ENCODE peak calls at places on chromosomes 13 and 19, in five cellular contexts. U is fibroblast of the aortic adventitia, C is astrocyte of the spinal cord, R is adrenal gland, N is WTC11. D is an unnamed sample.
A peak's percentile ranks its signal among the peaks of the same experiment; 100 is the strongest.

GRCh38 chr19:12949363-12950284 is 4.0 kb downstream of the RAD23A start:
- DNase-seq in C (no peak), N (no peak), U (no peak), R (no peak), D (no peak)

GRCh38 chr19:49635530-49636229 is 4.3 kb downstream of the RRAS start:
- DNase-seq in C (no peak), N (no peak), R (no peak), U (no peak), D (no peak)

GRCh38 chr13:113058129-113058987 is 47.2 kb upstream of the F7 start:
- DNase-seq in R (no peak), U (no peak), N (no peak), C (no peak), D (peak; percentile 41)

GRCh38 chr13:105432408-105432807 is 1103.1 kb downstream of the EFNB2 start:
- DNase-seq in C (peak; percentile 12), N (no peak), R (no peak), U (no peak), D (no peak)

GRCh38 chr13:77239312-77239711 is 87.6 kb downstream of the MYCBP2 start:
- DNase-seq in U (no peak), C (peak; percentile 4), N (no peak), R (no peak), D (no peak)

GRCh38 chr13:40780822-40781401 is 8.5 kb upstream of the SLC25A15 start:
- DNase-seq in U (no peak), N (no peak), R (no peak), C (peak; percentile 57), D (no peak)

GRCh38 chr13:109665781-109666249 is 120.6 kb downstream of the IRS2 start:
- DNase-seq in N (no peak), R (no peak), C (no peak), U (no peak), D (no peak)

GRCh38 chr19:7869453-7869909 is 4.7 kb downstream of the PRR36 start:
- DNase-seq in N (peak; percentile 85), C (no peak), U (peak; percentile 25), R (peak; percentile 74), D (peak; percentile 94)

GRCh38 chr19:7007859-7008258 is 13.4 kb downstream of the MBD3L2B start:
- DNase-seq in U (no peak), C (no peak), N (no peak), R (no peak), D (no peak)

DNA sequence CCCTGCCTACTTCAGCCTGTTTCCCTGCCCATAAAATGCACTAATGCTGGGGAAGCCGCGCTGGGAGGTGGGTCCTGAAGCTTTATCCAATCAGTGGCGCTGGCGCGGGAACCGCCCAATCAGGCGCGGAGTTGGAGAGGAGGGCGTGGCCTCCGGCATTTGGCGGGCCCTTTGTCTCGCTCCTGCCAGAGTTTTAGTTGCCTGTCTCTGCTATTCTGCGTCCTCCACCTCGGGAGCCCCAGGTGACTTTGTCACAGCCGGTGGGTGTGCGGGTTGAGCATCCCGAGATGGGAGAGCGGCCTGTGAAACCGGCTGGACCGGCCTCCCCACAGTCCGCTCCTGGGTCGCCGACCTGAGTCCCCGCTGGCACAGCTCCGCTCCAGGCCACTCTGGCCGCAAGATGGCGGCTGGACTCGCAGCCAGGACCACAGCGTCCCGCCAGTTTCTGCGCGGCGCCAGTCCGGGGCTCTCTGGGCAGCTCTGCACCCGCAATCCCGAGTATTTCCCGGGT is 30.7 kb upstream of the ZNF429 start:
- DNase-seq in C (peak; percentile 65), U (peak; percentile 4), R (peak; percentile 86), N (peak; percentile 85), D (no peak)
- TF ChIP-seq CTCF in C (no peak), U (no peak), R (no peak), N (no peak), D (peak; percentile 55)

GRCh38 chr19:53810187-53810546 is 13.9 kb downstream of the NLRP12 start:
- DNase-seq in R (no peak), U (no peak), C (no peak), N (no peak), D (no peak)

GRCh38 chr19:53810891-53811290 is 13.2 kb downstream of the NLRP12 start:
- DNase-seq in R (no peak), C (no peak), N (no peak), U (no peak), D (no peak)

GRCh38 chr19:53809518-53810186 is 14.5 kb downstream of the NLRP12 start:
- DNase-seq in R (peak; percentile 20), C (no peak), U (no peak), N (peak; percentile 82), D (no peak)

GRCh38 chr19:53813996-53814395 is 10.1 kb downstream of the NLRP12 start:
- DNase-seq in C (no peak), N (no peak), R (no peak), U (peak; percentile 58), D (no peak)

DNA sequence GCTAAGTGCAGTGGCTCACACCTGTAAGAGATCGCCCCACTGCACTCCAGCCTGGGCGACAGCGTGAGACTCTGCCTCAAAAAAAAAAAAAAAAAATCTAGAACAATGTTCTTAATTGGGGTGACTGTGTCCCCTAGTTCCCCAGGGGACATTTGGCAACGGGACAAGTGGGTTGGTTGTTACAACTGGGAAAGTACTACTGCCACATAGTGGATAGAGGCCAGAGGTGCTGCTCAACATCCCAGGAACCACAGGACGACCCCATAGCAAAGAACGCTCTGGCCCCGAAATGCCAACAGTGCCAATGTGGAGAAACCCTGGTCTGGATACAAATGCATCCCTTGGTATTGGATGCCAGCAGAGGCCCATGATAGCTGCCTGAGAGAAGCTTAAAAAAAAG is 11.8 kb downstream of the NLRP12 start:
- DNase-seq in U (no peak), N (peak; percentile 48), R (no peak), C (no peak), D (no peak)
- TF ChIP-seq CTCF in U (no peak), N (no peak), R (no peak), C (peak; percentile 15), D (peak; percentile 14)

GRCh38 chr13:79973533-79973963 is 367.4 kb downstream of the SPRY2 start:
- DNase-seq in C (no peak), N (no peak), U (no peak), R (no peak), D (no peak)
- TF ChIP-seq CTCF in C (peak; percentile 41), N (peak; percentile 61), U (peak; percentile 49), R (peak; percentile 44), D (peak; percentile 74)

GRCh38 chr13:98450012-98450411 is 126.9 kb downstream of the STK24 start:
- DNase-seq in C (no peak), N (no peak), R (no peak), U (no peak), D (no peak)

GRCh38 chr13:98447130-98447529 is 129.8 kb downstream of the STK24 start:
- DNase-seq in U (no peak), N (no peak), R (no peak), C (no peak), D (no peak)

GRCh38 chr13:98447881-98448641 is 128.8 kb downstream of the STK24 start:
- DNase-seq in R (peak; percentile 52), C (peak; percentile 38), N (peak; percentile 78), U (no peak), D (no peak)

GRCh38 chr13:98449273-98449672 is 127.6 kb downstream of the STK24 start:
- DNase-seq in R (no peak), N (no peak), C (no peak), U (no peak), D (no peak)

DNA sequence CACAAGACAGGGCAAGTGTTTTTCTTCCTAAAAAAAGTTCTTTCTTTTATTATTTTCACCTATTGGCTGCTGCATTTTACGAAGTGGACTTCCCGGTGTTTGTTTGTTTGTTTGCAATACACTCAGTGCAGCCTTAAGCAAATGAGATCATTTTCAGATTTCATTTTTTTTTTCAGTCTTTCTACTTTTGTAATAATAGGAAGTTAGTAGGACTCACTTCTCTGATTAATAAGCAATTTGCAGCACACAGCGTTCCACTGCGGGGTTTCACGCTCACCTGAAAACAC is 128.3 kb downstream of the STK24 start:
- DNase-seq in N (no peak), C (no peak), R (no peak), U (no peak), D (no peak)
- TF ChIP-seq CTCF in N (peak; percentile 10), C (no peak), R (no peak), U (no peak), D (peak; percentile 19)

GRCh38 chr13:81379183-81379582 is 1038.3 kb upstream of the SPRY2 start:
- DNase-seq in U (no peak), C (no peak), N (no peak), R (no peak), D (no peak)
- TF ChIP-seq CTCF in U (no peak), C (no peak), N (no peak), R (no peak), D (peak; percentile 23)

GRCh38 chr19:10918359-10918758 is 10.1 kb downstream of the YIPF2 start:
- DNase-seq in U (no peak), N (no peak), C (no peak), R (no peak), D (no peak)

GRCh38 chr19:10912619-10913018 is 15.8 kb downstream of the YIPF2 start:
- DNase-seq in U (no peak), C (no peak), N (no peak), R (no peak), D (no peak)

GRCh38 chr19:10913716-10914340 is 14.6 kb downstream of the YIPF2 start:
- DNase-seq in U (no peak), R (no peak), N (no peak), C (no peak), D (no peak)

GRCh38 chr19:10916602-10917001 is 11.8 kb downstream of the YIPF2 start:
- DNase-seq in U (no peak), C (no peak), R (no peak), N (no peak), D (no peak)

GRCh38 chr19:10915511-10916091 is 12.8 kb downstream of the YIPF2 start:
- DNase-seq in R (peak; percentile 83), U (peak; percentile 68), C (peak; percentile 74), N (no peak), D (no peak)
- TF ChIP-seq CTCF in R (no peak), U (peak; percentile 21), C (no peak), N (no peak), D (peak; percentile 27)

D was measured in chondrocyte.